ENCODE peak calls at places on chromosomes 5 and 9, in six cellular contexts. C, O, F, N, G and Y are unnamed samples. For H3K27me3, the result is how much of the 10 kb centered on the place peaks cover.

GRCh38 chr5:12113062-12113461 is 208.8 kb upstream of the CTNND2 start:
- DNase-seq in C (no peak), G (no peak), F (no peak), O (no peak), N (no peak), Y (no peak)

GRCh38 chr5:32388429-32389111 is 56.0 kb downstream of the ZFR start:
- DNase-seq in N (peak), C (no peak), O (no peak), G (no peak), F (no peak), Y (peak)

GRCh38 chr9:18726546-18726945 is 252.6 kb downstream of the ADAMTSL1 start:
- DNase-seq in G (no peak), O (no peak), F (no peak), C (no peak), N (peak), Y (no peak)

GRCh38 chr5:34412769-34413168 is 243.4 kb upstream of the RAI14 start:
- DNase-seq in F (no peak), O (no peak), G (no peak), C (no peak), N (peak), Y (no peak)

GRCh38 chr5:135193213-135194125 is 159.4 kb upstream of the PITX1 start:
- DNase-seq in C (no peak), F (no peak), G (peak), O (no peak), N (peak), Y (peak)

GRCh38 chr5:149581931-149582768 is 852 bp downstream of the ARHGEF37 start:
- DNase-seq in N (peak), F (peak), C (no peak), O (no peak), G (no peak), Y (peak)

GRCh38 chr9:77469515-77470197 is 178.5 kb downstream of the GNA14 start:
- DNase-seq in O (no peak), F (no peak), N (peak), G (no peak), C (no peak), Y (no peak)

GRCh38 chr5:127517110-127517479 is 345 bp upstream of the PRRC1 start:
- DNase-seq in F (no peak), C (no peak), N (no peak), G (no peak), O (no peak), Y (peak)

GRCh38 chr5:141560141-141560540 is 58.7 kb downstream of the DIAPH1 start:
- DNase-seq in N (peak), G (no peak), F (no peak), O (no peak), C (no peak), Y (peak)

GRCh38 chr5:42991477-42992034 is 48.6 kb downstream of the ANXA2R start:
- DNase-seq in O (no peak), G (no peak), F (peak), C (no peak), N (no peak), Y (no peak)

GRCh38 chr9:79570449-79571308 is 1.1 kb upstream of the TLE4 start:
- DNase-seq in C (no peak), F (peak), N (peak), O (peak), G (peak), Y (no peak)

GRCh38 chr5:111411321-111411720 is 101.0 kb downstream of the STARD4 start:
- DNase-seq in G (no peak), N (no peak), O (no peak), C (no peak), F (no peak), Y (peak)

GRCh38 chr9:85964526-85964925 is 23.6 kb downstream of the NAA35 start:
- DNase-seq in C (no peak), F (no peak), O (no peak), G (no peak), N (no peak), Y (no peak)

GRCh38 chr5:96668725-96669124 is 6.5 kb downstream of the CAST start:
- DNase-seq in C (no peak), G (no peak), F (peak), O (no peak), N (no peak), Y (no peak)

GRCh38 chr5:3105172-3105571 is 353.7 kb upstream of the IRX2 start:
- DNase-seq in O (no peak), C (no peak), F (no peak), G (no peak), N (no peak), Y (no peak)

GRCh38 chr9:70111641-70112236 is 68.1 kb downstream of the MAMDC2 start:
- DNase-seq in C (no peak), G (no peak), F (no peak), O (no peak), N (no peak), Y (peak)

DNA sequence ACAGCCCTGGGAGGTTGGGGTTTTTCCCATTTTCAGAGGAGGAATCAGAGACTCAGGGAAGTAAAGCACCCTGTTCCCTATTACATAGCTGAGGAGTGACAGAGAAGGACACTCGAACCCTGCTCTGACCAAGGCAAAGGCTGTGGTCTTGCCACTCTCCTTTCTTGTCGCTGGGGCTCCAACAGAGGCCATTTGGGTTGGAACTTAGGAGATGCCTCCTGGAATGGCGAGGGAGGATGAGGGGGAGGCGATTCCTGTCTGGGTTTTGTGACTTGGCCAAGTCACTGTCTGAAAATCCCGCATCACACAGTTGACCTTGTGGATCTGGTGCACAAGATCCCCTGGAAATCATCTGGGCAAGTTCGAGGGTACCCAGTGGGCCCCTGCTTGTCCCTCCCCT is 64.0 kb upstream of the HAND1 start:
- DNase-seq in G (no peak), N (no peak), O (no peak), C (no peak), F (no peak), Y (no peak)
- H3K27me3 ChIP-seq in G (under half), N (half or more), O (under half), C (under half), F (under half), Y (under half)

GRCh38 chr5:160287378-160288051 is 24.8 kb downstream of the CCNJL start:
- DNase-seq in F (peak), G (peak), C (peak), O (peak), N (peak), Y (peak)

GRCh38 chr5:160286947-160287346 is 25.4 kb downstream of the CCNJL start:
- DNase-seq in O (no peak), F (no peak), N (no peak), C (no peak), G (no peak), Y (no peak)

GRCh38 chr5:160289356-160289651 is 23.1 kb downstream of the CCNJL start:
- DNase-seq in C (no peak), F (no peak), N (no peak), G (no peak), O (no peak), Y (no peak)

GRCh38 chr5:160284271-160284670 is 28.1 kb downstream of the CCNJL start:
- DNase-seq in F (no peak), G (no peak), C (no peak), N (no peak), O (no peak), Y (no peak)

GRCh38 chr5:160285311-160285710 is 27.1 kb downstream of the CCNJL start:
- DNase-seq in C (no peak), N (no peak), O (no peak), F (no peak), G (no peak), Y (no peak)
- H3K27me3 ChIP-seq in C (under half), N (under half), O (under half), F (under half), G (under half), Y (under half)

DNA sequence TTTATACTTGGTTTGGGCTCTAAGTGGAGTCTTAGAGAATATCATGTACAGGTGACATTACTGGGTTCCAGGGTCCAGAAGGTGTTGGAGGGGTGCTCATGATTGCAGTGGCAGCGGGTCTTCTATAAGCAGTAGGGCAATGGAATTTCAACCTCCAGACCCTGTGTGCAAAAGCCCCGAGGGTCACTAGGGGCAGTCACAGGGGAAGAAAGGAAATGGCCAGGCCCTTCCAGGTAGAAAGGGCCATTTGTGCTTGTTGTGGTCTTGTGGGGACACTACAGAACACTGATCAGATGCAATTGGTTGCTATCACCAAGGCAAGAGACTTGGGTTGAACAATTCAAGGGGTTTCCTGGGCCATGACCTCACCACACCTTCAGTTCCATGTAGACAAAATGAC is 283.4 kb downstream of the GADD45G start:
- DNase-seq in F (no peak), G (no peak), O (no peak), C (no peak), N (no peak), Y (no peak)
- H3K27me3 ChIP-seq in F (under half), G (under half), O (under half), C (under half), N (under half), Y (under half)

GRCh38 chr5:174086751-174087150 is 41.2 kb downstream of the NSG2 start:
- DNase-seq in F (no peak), C (no peak), N (no peak), G (no peak), O (no peak), Y (no peak)

GRCh38 chr5:174090147-174090546 is 44.6 kb downstream of the NSG2 start:
- DNase-seq in F (no peak), O (no peak), N (no peak), C (no peak), G (no peak), Y (no peak)

GRCh38 chr5:174084691-174085154 is 39.2 kb downstream of the NSG2 start:
- DNase-seq in N (no peak), O (no peak), F (no peak), C (no peak), G (no peak), Y (no peak)

GRCh38 chr5:174091006-174091578 is 45.6 kb downstream of the NSG2 start:
- DNase-seq in N (no peak), C (no peak), G (no peak), O (no peak), F (no peak), Y (no peak)

GRCh38 chr5:174087783-174088182 is 42.3 kb downstream of the NSG2 start:
- DNase-seq in N (no peak), F (no peak), C (no peak), O (no peak), G (no peak), Y (no peak)
- H3K27me3 ChIP-seq in N (under half), F (under half), C (under half), O (under half), G (under half), Y (under half)